ENCODE peak calls at places on chromosomes 16 and 17, in nine cellular contexts. L, H, O, K, G, M, W, Z and P are unnamed samples.

GRCh38 chr16:5065368-5065767 is 388 bp downstream of the C16orf89 start:
- DNase-seq in L (no peak), H (no peak), O (no peak), K (no peak), G (peak; percentile 60), M (no peak), W (no peak), Z (no peak), P (no peak)

GRCh38 chr16:8634991-8635736 is 13.7 kb downstream of the METTL22 start:
- DNase-seq in L (peak; percentile 28), H (no peak), O (no peak), K (no peak), G (peak; percentile 56), M (peak; percentile 61), W (peak; percentile 64), Z (no peak), P (peak; percentile 26)

GRCh38 chr16:48614759-48615158 is 4.8 kb upstream of the N4BP1 start:
- DNase-seq in L (no peak), H (peak; percentile 9), O (no peak), K (no peak), G (no peak), M (no peak), W (no peak), Z (no peak), P (no peak)

GRCh38 chr16:21277927-21278706 is at the start of gene CRYM:
- DNase-seq in L (no peak), H (peak; percentile 64), O (peak; percentile 80), K (peak; percentile 50), G (peak; percentile 79), M (peak; percentile 86), W (peak; percentile 52), Z (no peak), P (peak; percentile 83)

GRCh38 chr17:83057793-83058477 is 21.5 kb upstream of the METRNL start:
- DNase-seq in L (no peak), H (peak; percentile 24), O (no peak), K (peak; percentile 83), G (peak; percentile 61), M (no peak), W (no peak), Z (no peak), P (no peak)

GRCh38 chr17:18938692-18939023 is 13.3 kb upstream of the SLC5A10 start:
- DNase-seq in L (no peak), H (no peak), O (no peak), K (no peak), G (no peak), M (peak; percentile 1), W (no peak), Z (no peak), P (no peak)

GRCh38 chr17:12907477-12907876 is 110.3 kb downstream of the ELAC2 start:
- DNase-seq in L (no peak), H (no peak), O (no peak), K (no peak), G (no peak), M (no peak), W (no peak), Z (no peak), P (no peak)

GRCh38 chr17:76466775-76467130 is 650 bp upstream of the AANAT start:
- DNase-seq in L (no peak), H (no peak), O (no peak), K (no peak), G (no peak), M (no peak), W (no peak), Z (no peak), P (no peak)

GRCh38 chr17:57490890-57491289 is 234.6 kb downstream of the MSI2 start:
- DNase-seq in L (no peak), H (no peak), O (no peak), K (peak; percentile 96), G (peak; percentile 32), M (no peak), W (no peak), Z (no peak), P (no peak)

GRCh38 chr17:34633351-34633750 is 54.0 kb downstream of the TMEM132E start:
- DNase-seq in L (no peak), H (no peak), O (no peak), K (peak; percentile 37), G (no peak), M (no peak), W (no peak), Z (no peak), P (no peak)

GRCh38 chr17:74430706-74431567 is 951 bp upstream of the GPRC5C start:
- DNase-seq in L (peak; percentile 4), H (peak; percentile 98), O (peak; percentile 84), K (peak; percentile 100), G (peak; percentile 94), M (peak; percentile 63), W (peak; percentile 91), Z (peak; percentile 26), P (peak; percentile 84)

DNA sequence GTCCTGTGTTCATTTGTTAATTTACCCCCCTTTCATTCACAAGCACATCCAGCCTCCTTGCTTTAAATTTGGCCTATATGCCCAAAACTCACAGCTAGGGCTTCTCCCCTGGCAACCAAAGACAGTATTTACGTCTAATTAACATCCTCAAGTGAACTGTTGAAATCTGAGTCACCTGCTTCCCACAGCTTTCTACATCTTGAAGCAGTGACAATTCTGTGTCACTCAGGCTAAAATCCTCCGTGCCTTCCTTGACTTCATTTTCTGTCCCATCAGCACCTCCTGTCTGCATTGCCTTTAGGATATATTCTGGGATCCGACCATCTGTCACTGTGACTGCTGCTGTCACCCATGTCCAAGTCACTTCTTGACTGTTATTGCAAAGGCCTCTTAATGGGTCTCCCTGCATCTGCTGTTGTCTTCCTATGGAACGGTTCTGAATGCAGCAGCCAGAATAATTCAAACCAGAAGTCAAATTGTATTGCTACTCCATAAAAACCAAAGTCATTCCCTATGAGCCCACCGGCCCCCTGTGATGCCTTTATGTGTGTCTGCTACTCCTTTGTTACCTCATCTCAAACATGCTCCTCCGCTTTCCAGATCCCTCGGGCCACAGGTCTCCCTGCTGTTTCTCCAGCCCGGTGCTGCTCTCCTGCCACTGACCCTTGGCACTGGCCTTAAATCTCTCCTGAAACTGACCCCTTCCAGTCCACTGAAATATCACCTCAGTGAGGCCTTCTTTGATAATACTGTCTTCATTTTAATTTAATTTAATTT is 56.9 kb downstream of the WWP2 start:
- DNase-seq in L (no peak), H (no peak), O (no peak), K (no peak), G (no peak), M (no peak), W (no peak), Z (no peak), P (no peak)
- TF ChIP-seq POLR2A in L (no peak), H (no peak), O (no peak), K (no peak), G (no peak), M (no peak), W (no peak), Z (no peak), P (no peak)

DNA sequence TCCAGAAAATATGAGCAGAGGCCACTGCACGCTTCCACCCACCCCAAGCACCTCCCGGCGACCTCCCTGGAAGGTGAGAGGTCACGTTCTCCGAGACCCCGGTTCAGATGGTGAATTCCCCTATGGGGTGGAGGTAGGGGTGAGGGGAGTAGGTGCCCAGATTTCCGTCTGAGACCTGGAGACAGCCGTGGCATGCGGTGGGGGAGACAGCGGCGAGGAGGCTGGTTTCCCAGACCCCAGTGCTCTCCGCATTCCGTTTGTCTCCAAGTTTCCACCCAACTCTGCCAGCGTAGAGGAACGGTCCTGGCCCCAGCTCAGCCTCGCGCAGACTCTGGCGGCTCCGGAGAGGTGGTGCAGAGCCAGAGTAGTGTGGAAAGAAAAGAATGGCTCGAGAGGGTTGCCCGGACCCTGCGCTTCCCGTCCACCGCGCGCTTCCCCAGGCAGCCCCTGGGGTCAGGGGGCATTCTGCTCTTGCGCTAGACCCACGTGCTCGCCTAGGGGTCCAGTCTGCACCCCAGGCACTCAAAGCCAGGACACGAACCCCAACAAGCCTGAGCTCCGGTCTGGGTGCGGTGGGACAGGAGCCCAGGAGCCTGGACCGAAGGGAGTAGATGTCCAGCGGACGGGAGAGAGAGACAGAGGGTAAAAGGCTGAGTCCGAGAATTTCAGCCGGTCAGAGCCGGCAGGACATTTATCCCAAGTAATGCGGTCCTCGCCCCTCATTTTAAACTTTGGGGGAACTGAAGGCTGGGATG is 3.9 kb downstream of the PMP22 start:
- DNase-seq in L (peak; percentile 60), H (peak; percentile 36), O (peak; percentile 49), K (peak; percentile 70), G (peak; percentile 84), M (peak; percentile 18), W (peak; percentile 68), Z (no peak), P (peak; percentile 60)
- H3K4me1 ChIP-seq in L (peaks cover 11% of the 10 kb centered on the region), H (peaks cover 89% of the 10 kb centered on the region), O (peaks cover 70% of the 10 kb centered on the region), K (peaks cover 62% of the 10 kb centered on the region), G (peaks cover 42% of the 10 kb centered on the region), M (peaks cover 35% of the 10 kb centered on the region), W (peaks cover 36% of the 10 kb centered on the region), Z (no peaks in the 10 kb centered on the region), P (peaks cover 34% of the 10 kb centered on the region)

DNA sequence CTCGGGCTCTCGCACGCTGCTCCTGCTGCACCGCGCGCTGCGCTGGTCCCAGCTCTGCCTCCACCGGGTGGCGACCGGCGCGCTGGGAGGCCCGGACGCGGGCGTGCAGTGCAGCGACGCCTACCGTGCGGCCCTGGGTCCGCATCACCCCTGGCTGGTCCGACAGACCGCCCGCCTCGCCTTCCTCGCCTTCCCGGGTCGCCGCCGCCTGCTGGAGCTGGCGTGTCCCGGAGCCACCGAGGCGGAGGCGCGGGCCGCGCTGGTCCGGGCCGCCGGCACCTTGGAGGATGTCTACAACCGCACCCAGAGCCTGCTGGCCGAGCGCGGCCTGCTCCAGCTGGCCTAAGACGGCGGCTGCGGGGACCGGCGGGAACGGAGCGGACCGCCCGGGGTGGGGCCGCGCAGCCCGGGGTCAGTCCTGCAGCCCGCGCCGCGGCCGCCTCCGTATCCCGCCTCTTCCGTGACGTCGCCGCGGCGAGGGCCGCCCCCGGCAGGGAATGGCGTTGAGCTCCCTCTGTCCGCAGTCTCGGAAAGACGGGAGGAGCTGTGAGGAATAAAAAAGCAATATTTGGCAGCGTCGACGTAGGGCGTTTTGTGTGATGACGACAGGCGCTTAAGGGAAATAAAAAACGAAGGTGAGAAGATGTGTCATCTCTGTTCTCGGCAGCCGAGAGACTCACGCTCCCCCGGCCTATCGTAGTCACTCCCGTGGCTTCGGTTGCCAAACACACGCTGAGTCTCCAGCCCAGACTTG is 1.4 kb downstream of the GLTPD2 start:
- DNase-seq in L (peak; percentile 93), H (peak; percentile 90), O (peak; percentile 91), K (peak; percentile 79), G (peak; percentile 94), M (peak; percentile 87), W (peak; percentile 94), Z (no peak), P (peak; percentile 82)
- TF ChIP-seq POLR2A in L (peak; percentile 49), H (peak; percentile 70), O (peak; percentile 86), K (peak; percentile 85), G (peak; percentile 91), M (peak; percentile 69), W (peak; percentile 90), Z (peak; percentile 76), P (no peak)

DNA sequence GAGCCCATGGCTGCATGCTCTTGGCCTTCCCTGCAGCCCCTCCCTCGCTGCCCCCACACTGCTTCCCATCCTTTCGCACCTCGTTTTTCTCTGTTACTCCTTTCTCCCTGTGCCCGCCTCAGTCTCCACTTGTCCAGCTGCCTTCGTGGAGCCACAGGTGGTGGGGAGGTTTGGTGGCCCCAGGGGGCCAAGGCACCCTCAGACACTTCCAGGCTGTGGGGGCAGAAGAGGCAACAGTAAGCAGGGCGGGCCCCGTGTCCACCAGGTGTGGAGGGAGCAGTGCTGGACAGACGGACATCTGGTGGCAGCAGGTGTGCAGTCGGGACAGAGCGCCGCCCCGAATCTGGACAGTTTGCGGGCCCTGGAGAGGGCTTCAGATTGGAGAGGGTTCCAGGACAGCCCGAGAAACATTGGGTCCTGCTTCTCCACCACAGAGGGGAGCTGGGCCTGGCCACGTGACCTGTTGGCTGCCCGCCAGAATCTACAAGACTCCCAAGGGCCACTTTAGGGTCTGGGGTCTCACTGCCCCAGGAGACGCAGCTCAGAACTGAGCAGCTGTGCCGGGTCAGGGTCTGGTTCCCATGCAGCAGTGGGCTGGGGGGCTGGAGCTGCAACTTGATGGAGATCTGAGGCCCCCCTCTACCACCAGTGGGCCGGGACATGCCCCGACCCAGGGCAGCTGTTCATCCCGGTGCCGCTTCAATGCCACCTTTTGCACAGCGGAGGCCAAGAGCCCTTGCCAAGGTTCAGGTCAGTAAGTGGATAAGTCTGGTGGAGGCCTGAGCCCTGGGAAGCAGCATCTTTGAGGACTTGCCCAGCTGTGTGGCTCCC is 22.8 kb downstream of the BAHCC1 start:
- DNase-seq in L (no peak), H (no peak), O (no peak), K (peak; percentile 41), G (no peak), M (no peak), W (no peak), Z (no peak), P (no peak)
- H3K4me1 ChIP-seq in L (peaks cover 43% of the 10 kb centered on the region), H (peaks cover 72% of the 10 kb centered on the region), O (peaks cover 56% of the 10 kb centered on the region), K (peaks cover 60% of the 10 kb centered on the region), G (peaks cover 60% of the 10 kb centered on the region), M (peaks cover 85% of the 10 kb centered on the region), W (peaks cover 64% of the 10 kb centered on the region), Z (no peaks in the 10 kb centered on the region), P (peaks cover 44% of the 10 kb centered on the region)